ENCODE peak calls at places on chromosomes 1 and 21, in six cellular contexts. N is gastrocnemius medialis; C is NCI-H1105; K is GM12892; H is Kasumi-1; V is CD4-positive, CD25-positive, alpha-beta regulatory T cell. F is an unnamed sample.
A peak's percentile ranks its signal among the peaks of the same experiment; 100 is the strongest.

GRCh38 chr1:102970496-102971078 is 137.7 kb downstream of the COL11A1 start:
- DNase-seq in V (no peak), K (no peak), N (no peak), H (peak; percentile 56), C (peak; percentile 3), F (peak; percentile 47)

GRCh38 chr1:236108027-236108648 is 34.2 kb upstream of the GPR137B start:
- DNase-seq in V (no peak), C (no peak), H (no peak), N (no peak), K (no peak), F (no peak)

GRCh38 chr21:25273945-25274344 is 333.3 kb downstream of the MRPL39 start:
- DNase-seq in V (no peak), K (no peak), N (no peak), H (no peak), C (peak; percentile 89), F (no peak)

GRCh38 chr1:1351511-1352427 is 2.6 kb upstream of the DVL1 start:
- DNase-seq in K (no peak), H (no peak), V (no peak), C (no peak), N (peak; percentile 58), F (peak; percentile 22)

GRCh38 chr1:75582725-75583261 is 28.1 kb downstream of the SLC44A5 start:
- DNase-seq in N (no peak), H (no peak), V (no peak), C (no peak), K (no peak), F (peak; percentile 7)

GRCh38 chr1:183567584-183567983 is 22.7 kb downstream of the NCF2 start:
- DNase-seq in V (no peak), K (no peak), C (peak; percentile 6), N (peak; percentile 32), H (peak; percentile 52), F (peak; percentile 74)

GRCh38 chr1:93672069-93672468 is 9.6 kb downstream of the BCAR3 start:
- DNase-seq in V (no peak), H (no peak), C (no peak), K (no peak), N (peak; percentile 41), F (peak; percentile 97)

GRCh38 chr1:234495231-234495990 is 16.4 kb upstream of the TARBP1 start:
- DNase-seq in C (no peak), V (no peak), K (no peak), N (peak; percentile 50), H (no peak), F (peak; percentile 97)